ENCODE peak calls at places on chromosomes 4 and X, in seven cellular contexts. Z, U, S, H, J, O and B are unnamed samples.

GRCh38 chrX:47380268-47380667 is 9.9 kb downstream of the ZNF157 start:
- DNase-seq in Z (no peak), U (peak; percentile 64), S (peak; percentile 66), H (no peak), J (peak; percentile 49), O (no peak), B (peak; percentile 50)

GRCh38 chr4:183348706-183349659 is 26.8 kb upstream of the CLDN24 start:
- DNase-seq in Z (no peak), U (peak; percentile 35), S (peak; percentile 61), H (peak; percentile 89), J (peak; percentile 13), O (no peak), B (no peak)

GRCh38 chrX:16836371-16836770 is 33.8 kb downstream of the RBBP7 start:
- DNase-seq in Z (peak; percentile 46), U (peak; percentile 57), S (peak; percentile 7), H (peak; percentile 51), J (no peak), O (no peak), B (no peak)

GRCh38 chr4:186027405-186027804 is 41.6 kb upstream of the TLR3 start:
- DNase-seq in Z (no peak), U (peak; percentile 66), S (no peak), H (no peak), J (no peak), O (no peak), B (no peak)

GRCh38 chrX:154327026-154327820 is 31.6 kb downstream of the TKTL1 start:
- DNase-seq in Z (no peak), U (no peak), S (no peak), H (no peak), J (no peak), O (no peak), B (no peak)

GRCh38 chr4:8274772-8275241 is 5.3 kb downstream of the HTRA3 start:
- DNase-seq in Z (no peak), U (peak; percentile 47), S (no peak), H (no peak), J (no peak), O (peak; percentile 66), B (peak; percentile 91)

GRCh38 chrX:9257718-9258117 is 207.1 kb upstream of the TBL1X start:
- DNase-seq in Z (no peak), U (no peak), S (peak; percentile 27), H (no peak), J (no peak), O (no peak), B (no peak)

GRCh38 chrX:53261573-53261972 is 19.8 kb downstream of the IQSEC2 start:
- DNase-seq in Z (no peak), U (no peak), S (no peak), H (no peak), J (no peak), O (no peak), B (no peak)

GRCh38 chrX:41236629-41237028 is 97.3 kb upstream of the DDX3X start:
- DNase-seq in Z (no peak), U (no peak), S (no peak), H (no peak), J (no peak), O (no peak), B (no peak)

GRCh38 chr4:55671667-55672066 is 35.6 kb upstream of the NMU start:
- DNase-seq in Z (no peak), U (no peak), S (no peak), H (no peak), J (no peak), O (no peak), B (no peak)